ENCODE peak calls at places on chromosomes 3 and 15, in six cellular contexts. P is lung; H is A673; N is right cardiac atrium; S is breast epithelium; E is CD8-positive, alpha-beta T cell. T is an unnamed sample.

GRCh38 chr3:171654809-171655208 is 155.5 kb downstream of the PLD1 start:
- DNase-seq in H (peak; percentile 29), P (peak; percentile 37), N (peak; percentile 81), S (peak; percentile 57), E (no peak), T (no peak)

GRCh38 chr3:45489730-45490309 is 101.4 kb downstream of the LARS2 start:
- DNase-seq in H (no peak), S (no peak), N (no peak), P (no peak), E (no peak), T (no peak)

GRCh38 chr15:38868326-38869114 is 303.9 kb upstream of the RASGRP1 start:
- DNase-seq in E (no peak), P (no peak), H (no peak), N (no peak), S (no peak), T (no peak)

GRCh38 chr3:142152349-142152748 is 3.0 kb upstream of the TFDP2 start:
- DNase-seq in E (no peak), H (no peak), P (no peak), S (no peak), N (no peak), T (no peak)

GRCh38 chr3:84683493-84683892 is 275.3 kb upstream of the CADM2 start:
- DNase-seq in E (no peak), P (no peak), N (no peak), S (no peak), H (no peak), T (no peak)

GRCh38 chr15:78907577-78907976 is 34.9 kb downstream of the MORF4L1 start:
- DNase-seq in N (no peak), S (no peak), H (peak; percentile 26), P (no peak), E (no peak), T (no peak)

GRCh38 chr3:188476930-188477329 is 323.0 kb downstream of the LPP start:
- DNase-seq in E (no peak), H (no peak), N (peak; percentile 18), P (no peak), S (no peak), T (no peak)

GRCh38 chr3:11716576-11717250 is 73.0 kb upstream of the VGLL4 start:
- DNase-seq in N (no peak), S (no peak), P (no peak), E (no peak), H (no peak), T (no peak)

GRCh38 chr15:37586976-37587375 is 347.5 kb upstream of the TMCO5A start:
- DNase-seq in H (peak; percentile 37), P (no peak), E (no peak), S (no peak), N (no peak), T (no peak)

GRCh38 chr15:40591310-40591845 is 2.7 kb upstream of the KNL1 start:
- DNase-seq in H (no peak), P (no peak), E (no peak), S (no peak), N (no peak), T (no peak)

GRCh38 chr3:113498221-113499005 is 16.5 kb downstream of the SPICE1 start:
- DNase-seq in E (no peak), P (no peak), H (no peak), S (no peak), N (no peak), T (no peak)

GRCh38 chr3:143171656-143172055 is 52.1 kb downstream of the CHST2 start:
- DNase-seq in H (no peak), N (no peak), P (no peak), E (no peak), S (no peak), T (no peak)
- H3K27ac ChIP-seq in H (no peak overlapping the region), N (no peak overlapping the region), P (no peak overlapping the region), E (no peak overlapping the region), S (no peak overlapping the region), T (peak overlapping the region; percentile 33)

GRCh38 chr3:196214783-196215441 is 1.4 kb upstream of the SLC51A start:
- DNase-seq in S (no peak), P (no peak), E (no peak), H (no peak), N (no peak), T (no peak)
- H3K27ac ChIP-seq in S (no peak overlapping the region), P (no peak overlapping the region), E (no peak overlapping the region), H (no peak overlapping the region), N (no peak overlapping the region), T (no peak overlapping the region)

DNA sequence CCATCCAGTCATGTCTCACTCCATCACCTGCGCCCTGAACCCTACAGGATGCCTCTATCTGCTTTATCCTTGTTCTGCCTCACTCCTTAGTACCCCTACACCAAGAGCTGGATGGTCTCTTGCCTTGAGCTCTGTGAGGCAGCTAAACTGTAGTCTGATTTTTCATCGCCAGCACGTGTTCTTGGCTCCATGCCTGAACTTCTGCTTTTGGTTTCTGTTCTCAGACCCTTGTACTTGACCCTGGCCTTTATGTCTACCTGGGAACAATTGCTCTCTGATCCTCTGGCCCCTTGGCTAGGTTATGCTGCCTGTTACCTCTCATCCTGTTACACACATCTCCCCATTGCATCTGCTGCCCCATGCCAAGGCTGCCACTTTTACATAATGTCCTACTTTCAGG is 318.0 kb upstream of the LMCD1 start:
- DNase-seq in S (no peak), P (no peak), N (no peak), H (no peak), E (no peak), T (no peak)
- H3K27ac ChIP-seq in S (no peak overlapping the region), P (no peak overlapping the region), N (no peak overlapping the region), H (no peak overlapping the region), E (no peak overlapping the region), T (no peak overlapping the region)

DNA sequence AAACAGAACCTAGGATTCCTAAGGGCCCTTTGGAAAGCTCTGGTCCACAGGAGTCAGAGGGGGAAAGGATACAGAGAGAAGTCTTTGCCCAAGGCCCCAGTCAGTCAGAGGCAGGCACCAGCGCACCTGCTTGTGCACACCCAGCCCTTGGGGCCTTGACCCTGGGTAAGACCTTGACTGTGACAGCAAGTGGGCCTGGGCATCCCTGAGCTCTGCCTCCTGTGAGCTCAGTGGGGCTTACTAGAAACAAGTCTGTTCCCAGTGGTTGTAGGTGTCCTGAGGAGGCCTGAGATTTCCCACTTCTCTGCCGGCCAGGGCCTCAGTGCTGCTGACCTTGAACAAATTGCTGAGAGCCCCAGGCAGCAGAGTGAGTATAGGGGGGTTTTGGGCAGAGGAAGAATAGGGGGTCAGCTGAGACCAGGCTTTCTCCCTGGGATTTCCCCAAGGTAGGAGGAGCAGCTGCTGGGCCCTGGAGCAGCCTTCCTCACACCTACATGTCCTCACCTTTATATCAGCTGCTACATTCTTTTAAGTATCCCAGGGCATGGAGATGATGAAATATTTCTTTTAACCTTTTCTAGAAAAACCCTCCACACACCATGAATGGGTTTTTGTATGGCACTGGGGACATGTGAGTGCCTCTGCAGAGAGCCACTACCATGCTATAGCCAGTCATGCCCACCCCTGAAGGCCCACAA is 9.7 kb upstream of the DAG1 start:
- DNase-seq in P (no peak), E (no peak), H (no peak), S (no peak), N (no peak), T (no peak)
- H3K27ac ChIP-seq in P (no peak overlapping the region), E (no peak overlapping the region), H (no peak overlapping the region), S (peak overlapping the region; percentile 63), N (peak overlapping the region; percentile 13), T (no peak overlapping the region)

GRCh38 chr15:65094294-65094995 is 17.9 kb downstream of the KBTBD13 start:
- DNase-seq in P (no peak), E (no peak), S (no peak), N (no peak), H (no peak), T (no peak)
- H3K27ac ChIP-seq in P (no peak overlapping the region), E (no peak overlapping the region), S (peak overlapping the region; percentile 48), N (no peak overlapping the region), H (no peak overlapping the region), T (no peak overlapping the region)

DNA sequence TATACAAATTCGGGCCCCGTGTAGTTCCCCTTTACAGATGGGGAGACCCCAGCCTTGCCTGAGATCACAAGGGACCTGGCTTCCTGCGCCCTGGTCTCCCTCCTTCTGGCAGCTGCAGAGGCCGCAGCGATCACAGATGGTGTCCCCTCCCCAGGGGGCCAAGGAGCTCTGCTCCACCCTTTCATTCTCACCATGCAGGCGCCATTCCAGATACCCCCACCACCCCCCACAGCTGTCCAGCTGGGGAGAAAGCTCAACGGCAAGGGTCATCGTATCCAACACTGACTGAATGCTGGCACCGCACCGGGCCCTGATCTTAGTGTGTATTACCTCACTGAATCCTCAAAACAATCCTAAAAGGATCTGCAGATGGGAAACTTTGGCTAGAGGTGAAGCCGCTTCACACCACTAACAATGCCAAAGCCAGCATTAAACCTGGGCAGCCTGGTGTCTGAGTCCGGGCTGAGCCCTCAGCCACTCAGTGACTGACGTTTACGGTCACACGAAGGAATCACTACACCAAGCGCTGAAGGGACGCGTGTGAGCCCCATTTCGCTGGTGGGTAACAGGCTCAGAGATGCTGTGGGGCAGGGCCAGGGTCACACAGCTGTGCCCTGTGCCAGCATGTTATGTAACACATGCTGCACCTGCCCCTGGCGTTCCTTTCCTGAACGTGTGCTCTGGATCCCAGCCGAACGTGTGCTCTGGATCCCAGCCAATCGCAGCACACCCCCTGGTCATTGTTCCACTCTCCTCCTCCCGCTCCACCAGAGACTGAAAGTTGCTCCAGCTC is 51.9 kb downstream of the IQSEC1 start:
- DNase-seq in E (no peak), P (no peak), H (no peak), N (no peak), S (peak; percentile 51), T (no peak)
- H3K27ac ChIP-seq in E (no peak overlapping the region), P (no peak overlapping the region), H (no peak overlapping the region), N (no peak overlapping the region), S (no peak overlapping the region), T (no peak overlapping the region)

DNA sequence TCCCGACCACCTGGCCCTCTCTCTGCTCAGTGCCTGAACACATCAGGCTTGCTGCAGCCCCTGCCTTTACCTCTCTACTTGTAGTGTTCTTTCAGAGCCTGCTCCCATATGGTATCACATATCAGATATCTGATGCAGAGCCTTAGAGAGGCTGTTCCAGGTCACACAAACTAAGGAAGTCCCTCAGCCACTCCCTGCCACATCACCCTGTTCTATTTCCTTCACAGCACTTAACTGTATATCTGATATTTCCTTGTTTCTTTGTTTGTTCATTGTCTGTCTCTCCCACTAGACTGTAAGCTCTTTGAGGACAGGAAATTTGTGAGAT is 976 bp upstream of the ALDH1L1 start:
- DNase-seq in N (no peak), S (no peak), P (no peak), E (no peak), H (no peak), T (no peak)
- H3K27ac ChIP-seq in N (peak overlapping the region; percentile 62), S (peak overlapping the region; percentile 74), P (peak overlapping the region; percentile 36), E (no peak overlapping the region), H (no peak overlapping the region), T (no peak overlapping the region)

GRCh38 chr3:196812853-196813252 is 54.9 kb upstream of the SENP5 start:
- DNase-seq in E (no peak), S (no peak), H (no peak), P (no peak), N (no peak), T (no peak)
- H3K27ac ChIP-seq in E (no peak overlapping the region), S (no peak overlapping the region), H (no peak overlapping the region), P (no peak overlapping the region), N (peak overlapping the region; percentile 43), T (no peak overlapping the region)